ENCODE peak calls at places on chromosome 14, in five cellular contexts. N is ascending aorta, U is GM23338, K is endothelial cell, G is COR-L47. C is an unnamed sample.

GRCh38 chr14:74583689-74584434 is 28.2 kb downstream of the LTBP2 start:
- DNase-seq in N (no peak), G (no peak), U (no peak), K (no peak), C (no peak)

GRCh38 chr14:76541594-76542219 is 165.8 kb downstream of the ESRRB start:
- DNase-seq in U (no peak), G (no peak), N (no peak), K (no peak), C (no peak)

GRCh38 chr14:54650331-54651017 is 83.5 kb downstream of the SAMD4A start:
- DNase-seq in K (no peak), N (peak), U (peak), G (no peak), C (no peak)

GRCh38 chr14:75470238-75470797 is 42.5 kb downstream of the JDP2 start:
- DNase-seq in U (no peak), G (no peak), N (peak), K (no peak), C (no peak)

GRCh38 chr14:50740858-50741257 is 72.8 kb upstream of the SAV1 start:
- DNase-seq in K (no peak), G (no peak), U (no peak), N (no peak), C (no peak)

GRCh38 chr14:55281316-55281839 is 10.2 kb downstream of the FBXO34 start:
- DNase-seq in G (no peak), N (no peak), U (no peak), K (no peak), C (no peak)

GRCh38 chr14:57051633-57052032 is 217.1 kb downstream of the EXOC5 start:
- DNase-seq in N (no peak), K (no peak), U (peak), G (no peak), C (no peak)

GRCh38 chr14:23580152-23580926 is 1.7 kb upstream of the JPH4 start:
- DNase-seq in U (no peak), K (no peak), N (no peak), G (no peak), C (no peak)

GRCh38 chr14:104998801-104999200 is 13.2 kb downstream of the CLBA1 start:
- DNase-seq in N (no peak), U (no peak), K (no peak), G (no peak), C (no peak)

GRCh38 chr14:68703093-68703492 is 89.8 kb downstream of the ZFP36L1 start:
- DNase-seq in G (no peak), K (no peak), U (no peak), N (no peak), C (no peak)

GRCh38 chr14:99757331-99758070 is 35.7 kb upstream of the EML1 start:
- DNase-seq in G (no peak), U (no peak), K (no peak), N (no peak), C (no peak)

GRCh38 chr14:21852061-21852664 is 178.5 kb upstream of the OR4E1 start:
- DNase-seq in N (no peak), U (peak), G (peak), K (peak), C (no peak)

GRCh38 chr14:49497725-49498348 is 88.3 kb downstream of the RPS29 start:
- DNase-seq in N (no peak), G (peak), U (peak), K (peak), C (peak)

C was measured in NCI-H774.